ENCODE peak calls at places on chromosome 18, in five cellular contexts. L, G, A, P and K are unnamed samples. For H3K4me1 and H3K36me3, the result is how much of the 10 kb centered on the place peaks cover.

GRCh38 chr18:36811430-36811829 is 17.4 kb downstream of the TPGS2 start:
- DNase-seq in L (no peak), G (no peak), A (no peak), P (no peak), K (no peak)

GRCh38 chr18:8895987-8896619 is 190.7 kb downstream of the MTCL1 start:
- DNase-seq in L (no peak), G (no peak), A (no peak), P (no peak), K (no peak)

GRCh38 chr18:60067426-60068210 is 167.8 kb downstream of the PMAIP1 start:
- DNase-seq in L (no peak), G (no peak), A (peak), P (no peak), K (no peak)

GRCh38 chr18:77100751-77101355 is 31.7 kb downstream of the MBP start:
- DNase-seq in L (peak), G (no peak), A (no peak), P (no peak), K (no peak)

GRCh38 chr18:41378628-41379027 is 576.4 kb upstream of the PIK3C3 start:
- DNase-seq in L (no peak), G (no peak), A (peak), P (no peak), K (no peak)

GRCh38 chr18:74242451-74243096 is 49.2 kb downstream of the CYB5A start:
- DNase-seq in L (no peak), G (no peak), A (no peak), P (peak), K (no peak)

GRCh38 chr18:69326094-69326493 is 74.6 kb upstream of the DOK6 start:
- DNase-seq in L (no peak), G (no peak), A (no peak), P (no peak), K (no peak)

GRCh38 chr18:50850307-50850706 is 28.6 kb upstream of the ME2 start:
- DNase-seq in L (no peak), G (no peak), A (no peak), P (no peak), K (no peak)

GRCh38 chr18:55779711-55780590 is 192.0 kb upstream of the TCF4 start:
- DNase-seq in L (no peak), G (peak), A (peak), P (peak), K (peak)

GRCh38 chr18:34122724-34123334 is 101.9 kb downstream of the NOL4 start:
- DNase-seq in L (no peak), G (no peak), A (peak), P (peak), K (no peak)

GRCh38 chr18:78538669-78539440 is 440.8 kb upstream of the SALL3 start:
- DNase-seq in L (no peak), G (no peak), A (no peak), P (no peak), K (no peak)

GRCh38 chr18:10346786-10347415 is 107.5 kb upstream of the APCDD1 start:
- DNase-seq in L (no peak), G (no peak), A (no peak), P (no peak), K (no peak)
- H3K27ac ChIP-seq in L (no peak), G (no peak), A (no peak), P (no peak), K (no peak)

DNA sequence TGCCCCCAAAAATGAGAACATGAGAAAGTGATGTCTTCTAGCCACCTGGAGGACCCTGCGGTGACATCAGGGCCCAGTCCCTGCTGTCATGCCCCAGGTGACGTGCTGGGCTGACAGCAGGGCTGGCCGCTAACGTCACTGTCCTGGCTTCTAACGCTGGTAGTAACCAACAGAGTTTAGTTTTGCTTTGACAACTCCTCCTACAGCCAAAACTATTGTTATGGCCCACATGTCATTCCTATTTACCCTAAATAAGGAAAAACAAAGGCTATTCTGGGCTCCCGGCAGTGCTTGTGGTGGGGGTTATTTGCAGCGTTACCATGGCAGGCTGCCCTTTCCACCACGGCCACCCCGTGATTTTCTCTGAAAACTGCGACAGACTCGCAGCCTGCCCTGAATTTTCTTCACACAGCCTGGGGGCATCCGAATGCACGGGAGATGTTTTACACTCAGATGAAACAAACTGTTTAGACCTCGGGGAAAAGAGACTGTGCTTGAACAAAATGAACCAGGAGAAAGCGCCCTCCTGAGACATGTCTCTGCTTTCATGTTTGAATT is 115.2 kb downstream of the FAM210A start:
- DNase-seq in L (peak), G (no peak), A (peak), P (no peak), K (no peak)
- H3K4me1 ChIP-seq in L (half or more), G (under half), A (under half), P (under half), K (under half)

GRCh38 chr18:12262748-12263147 is 8.6 kb downstream of the CIDEA start:
- DNase-seq in L (no peak), G (no peak), A (no peak), P (no peak), K (no peak)

GRCh38 chr18:12258719-12259705 is 4.9 kb downstream of the CIDEA start:
- DNase-seq in L (no peak), G (no peak), A (no peak), P (no peak), K (no peak)

DNA sequence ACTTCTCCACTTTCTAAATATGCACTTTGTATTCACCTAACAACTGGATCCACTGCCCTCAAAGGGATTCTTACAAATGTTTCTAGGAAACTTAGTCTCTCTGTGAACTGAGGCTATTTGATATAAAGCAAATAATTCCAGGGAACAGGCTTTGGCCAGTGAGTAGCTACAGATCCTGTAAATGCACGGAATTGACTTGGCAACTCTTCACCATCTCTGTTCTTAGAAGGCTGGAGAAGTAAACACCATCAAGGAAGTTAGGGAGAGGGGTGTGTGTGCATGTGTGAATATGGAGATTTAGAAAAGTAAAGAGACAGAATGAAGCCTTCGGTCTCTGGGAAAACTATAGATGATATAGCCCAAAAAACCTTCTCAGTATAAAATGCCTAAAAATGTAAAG is 10.7 kb downstream of the CIDEA start:
- DNase-seq in L (no peak), G (no peak), A (no peak), P (no peak), K (no peak)
- H3K36me3 ChIP-seq in L (under half), G (under half), A (under half), P (under half), K (under half)

DNA sequence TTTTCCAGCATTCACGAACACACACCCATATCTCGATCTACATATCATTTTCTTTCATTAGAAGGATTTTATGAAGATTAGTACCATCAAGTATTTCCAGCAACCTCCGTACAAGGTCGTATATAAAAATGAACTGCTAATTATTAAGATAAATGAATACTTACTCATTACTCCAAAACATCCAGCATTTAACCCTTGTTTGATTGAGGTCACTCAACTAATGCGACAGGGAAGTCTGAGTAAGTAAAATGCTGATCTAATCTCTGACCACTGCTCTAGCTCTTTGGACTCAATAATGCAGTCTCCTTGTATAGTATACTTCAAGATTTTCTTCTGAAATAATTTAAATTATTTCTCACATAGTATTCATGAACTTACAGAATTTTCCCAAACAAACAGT is 2.0 kb downstream of the ABHD3 start:
- DNase-seq in L (no peak), G (no peak), A (no peak), P (no peak), K (no peak)
- H3K27ac ChIP-seq in L (no peak), G (no peak), A (no peak), P (no peak), K (no peak)

GRCh38 chr18:45006934-45007333 is 326.2 kb downstream of the SETBP1 start:
- DNase-seq in L (no peak), G (no peak), A (no peak), P (no peak), K (no peak)
- H3K4me1 ChIP-seq in L (under half), G (under half), A (under half), P (under half), K (under half)

GRCh38 chr18:3269241-3269640 is 7.3 kb downstream of the MYL12B start:
- DNase-seq in L (no peak), G (no peak), A (no peak), P (no peak), K (no peak)

GRCh38 chr18:3269900-3270299 is 8.0 kb downstream of the MYL12B start:
- DNase-seq in L (no peak), G (no peak), A (no peak), P (no peak), K (no peak)

GRCh38 chr18:3268306-3268705 is 6.4 kb downstream of the MYL12B start:
- DNase-seq in L (no peak), G (no peak), A (no peak), P (no peak), K (no peak)

DNA sequence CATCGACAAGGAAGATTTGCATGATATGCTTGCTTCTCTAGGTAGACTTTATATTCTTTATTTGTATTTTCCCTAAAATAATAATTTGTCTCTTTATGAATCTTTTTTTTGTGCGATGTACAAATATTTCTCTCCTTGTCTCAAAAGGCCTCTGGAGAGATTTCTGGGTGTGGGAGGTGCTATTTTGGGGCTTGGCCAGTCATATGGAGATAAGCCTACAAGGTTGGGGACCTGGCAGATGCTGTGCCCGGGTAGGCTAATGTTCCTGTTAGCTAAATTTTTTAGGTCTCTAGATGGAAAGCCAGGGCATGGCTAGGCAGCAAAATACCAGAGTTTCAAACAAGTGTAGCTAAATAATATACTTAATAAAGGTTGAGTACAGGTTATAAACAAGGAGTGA is 11.1 kb downstream of the MYL12B start:
- DNase-seq in L (no peak), G (no peak), A (no peak), P (no peak), K (no peak)
- H3K36me3 ChIP-seq in L (under half), G (under half), A (half or more), P (half or more), K (half or more)

GRCh38 chr18:48124857-48125626 is 194.6 kb upstream of the SMAD2 start:
- DNase-seq in L (no peak), G (no peak), A (no peak), P (no peak), K (no peak)
- H3K27ac ChIP-seq in L (no peak), G (no peak), A (no peak), P (no peak), K (no peak)

GRCh38 chr18:63263444-63263843 is 56.1 kb downstream of the BCL2 start:
- DNase-seq in L (no peak), G (no peak), A (no peak), P (no peak), K (no peak)
- H3K4me1 ChIP-seq in L (under half), G (under half), A (under half), P (under half), K (under half)

GRCh38 chr18:13003466-13003896 is 12.3 kb downstream of the CEP192 start:
- DNase-seq in L (no peak), G (no peak), A (no peak), P (peak), K (no peak)
- H3K36me3 ChIP-seq in L (under half), G (under half), A (half or more), P (half or more), K (under half)